ENCODE peak calls at places on chromosomes 2 and 18, in eight cellular contexts. A is germinal center; S is NCI-H2081; Y is stimulated activated CD4-positive, alpha-beta T cell treated with anti-CD3 and anti-CD28 coated beads, Interleukin-2, amount 100 ng/mL, for 48 hours; P is HCT116; B is C1 segment of cervical spinal cord; X is NCI-H1694 treated with DMSO at 0.1 percent for 48 hours; Z is psoas muscle. I is an unnamed sample.

GRCh38 chr18:23528580-23529472 is 25.5 kb downstream of the RMC1 start:
- DNase-seq in A (no peak), S (no peak), Y (no peak), P (no peak), B (peak; percentile 23), X (no peak), Z (no peak), I (no peak)

GRCh38 chr2:215527738-215528137 is 91.9 kb upstream of the FN1 start:
- DNase-seq in A (no peak), S (no peak), Y (no peak), P (no peak), B (no peak), X (no peak), Z (no peak), I (no peak)

GRCh38 chr2:147460140-147460539 is 384.7 kb upstream of the ACVR2A start:
- DNase-seq in A (no peak), S (no peak), Y (no peak), P (no peak), B (no peak), X (no peak), Z (no peak), I (no peak)

GRCh38 chr2:118843492-118844132 is 3.8 kb downstream of the EN1 start:
- DNase-seq in A (no peak), S (no peak), Y (no peak), P (no peak), B (no peak), X (no peak), Z (no peak), I (no peak)

GRCh38 chr2:179898873-179899272 is 37.5 kb upstream of the ZNF385B start:
- DNase-seq in A (peak; percentile 23), S (peak; percentile 66), Y (peak; percentile 2), P (peak; percentile 61), B (no peak), X (peak; percentile 54), Z (no peak), I (no peak)

GRCh38 chr2:120241709-120242108 is 10.9 kb upstream of the RALB start:
- DNase-seq in A (no peak), S (no peak), Y (no peak), P (no peak), B (no peak), X (no peak), Z (no peak), I (no peak)

GRCh38 chr2:20352230-20353216 is 1.9 kb upstream of the PUM2 start:
- DNase-seq in A (no peak), S (peak; percentile 39), Y (no peak), P (no peak), B (no peak), X (peak; percentile 84), Z (no peak), I (no peak)

GRCh38 chr2:42770288-42771131 is 6.6 kb upstream of the OXER1 start:
- DNase-seq in A (peak; percentile 49), S (peak; percentile 15), Y (no peak), P (peak; percentile 48), B (peak; percentile 28), X (peak; percentile 22), Z (no peak), I (no peak)

GRCh38 chr2:102615620-102616436 is 3.5 kb upstream of the SLC9A2 start:
- DNase-seq in A (peak; percentile 61), S (peak; percentile 65), Y (peak; percentile 42), P (peak; percentile 35), B (no peak), X (peak; percentile 60), Z (peak; percentile 78), I (peak; percentile 48)

GRCh38 chr2:126658316-126658909 is 2.5 kb downstream of the GYPC start:
- DNase-seq in A (peak; percentile 30), S (no peak), Y (no peak), P (no peak), B (no peak), X (no peak), Z (no peak), I (no peak)

GRCh38 chr18:34258176-34258575 is 33.5 kb upstream of the NOL4 start:
- DNase-seq in A (no peak), S (no peak), Y (no peak), P (no peak), B (no peak), X (no peak), Z (no peak), I (no peak)